ENCODE peak calls at places on chromosome 2, in nine cellular contexts. X is heart right ventricle; P is OCI-LY7; S is cardiac muscle cell; N is heart left ventricle; R is lower lobe of right lung; H is CD8-positive, alpha-beta memory T cell; Q is Karpas-422; T is effector memory CD4-positive, alpha-beta T cell. D is an unnamed sample.

GRCh38 chr2:69119104-69119503 is 106.1 kb downstream of the ANTXR1 start:
- DNase-seq in T (no peak), S (no peak), R (no peak), P (no peak), X (no peak), N (no peak), H (no peak), Q (no peak), D (no peak)

GRCh38 chr2:160387558-160388262 is 105.9 kb downstream of the RBMS1 start:
- DNase-seq in H (no peak), P (no peak), N (peak; percentile 78), Q (no peak), S (peak; percentile 38), R (no peak), T (no peak), X (peak; percentile 43), D (no peak)

GRCh38 chr2:98750593-98751282 is 19.8 kb upstream of the MGAT4A start:
- DNase-seq in X (no peak), N (no peak), R (no peak), T (no peak), P (no peak), S (no peak), H (no peak), Q (no peak), D (no peak)

GRCh38 chr2:164850235-164850634 is 8.6 kb upstream of the COBLL1 start:
- DNase-seq in H (no peak), R (no peak), S (no peak), T (no peak), N (no peak), Q (no peak), X (no peak), P (no peak), D (no peak)

GRCh38 chr2:13000644-13001375 is 284.1 kb downstream of the TRIB2 start:
- DNase-seq in Q (no peak), X (no peak), N (peak; percentile 65), H (no peak), T (no peak), R (no peak), P (no peak), S (no peak), D (no peak)

GRCh38 chr2:130162968-130163367 is 18.1 kb upstream of the CCDC74B start:
- DNase-seq in R (no peak), Q (no peak), H (no peak), T (no peak), N (no peak), X (no peak), S (no peak), P (no peak), D (no peak)

GRCh38 chr2:216298719-216299118 is 73.6 kb downstream of the MARCHF4 start:
- DNase-seq in H (no peak), N (no peak), P (no peak), S (no peak), X (no peak), T (no peak), Q (no peak), R (no peak), D (no peak)

GRCh38 chr2:217505303-217505702 is 497.5 kb downstream of the TNS1 start:
- DNase-seq in Q (no peak), P (no peak), X (no peak), N (no peak), T (no peak), S (no peak), R (no peak), H (no peak), D (no peak)

GRCh38 chr2:71576541-71576940 is 123.2 kb downstream of the DYSF start:
- DNase-seq in R (no peak), X (peak; percentile 51), Q (no peak), T (no peak), N (peak; percentile 41), S (no peak), P (no peak), H (no peak), D (no peak)

GRCh38 chr2:106011993-106012392 is 182.1 kb downstream of the UXS1 start:
- DNase-seq in T (no peak), R (no peak), N (no peak), H (no peak), S (no peak), X (no peak), P (no peak), Q (no peak), D (no peak)

GRCh38 chr2:207871506-207871905 is 101.8 kb upstream of the FZD5 start:
- DNase-seq in R (no peak), N (no peak), T (no peak), X (no peak), Q (no peak), S (no peak), H (no peak), P (no peak), D (no peak)

GRCh38 chr2:190929919-190930318 is 49.3 kb downstream of the GLS start:
- DNase-seq in N (no peak), R (no peak), T (no peak), S (no peak), H (no peak), Q (no peak), P (no peak), X (no peak), D (no peak)

GRCh38 chr2:204967199-204967995 is 422.1 kb downstream of the PARD3B start:
- DNase-seq in X (no peak), Q (no peak), P (no peak), S (no peak), N (no peak), H (peak; percentile 80), T (peak; percentile 28), R (no peak), D (no peak)

GRCh38 chr2:44943031-44943692 is 1.7 kb downstream of the SIX3 start:
- DNase-seq in R (no peak), S (no peak), P (no peak), N (no peak), X (no peak), T (no peak), H (no peak), Q (no peak), D (peak; percentile 38)

GRCh38 chr2:190359896-190360376 is 16.5 kb downstream of the INPP1 start:
- DNase-seq in N (peak; percentile 59), X (peak; percentile 46), Q (no peak), P (no peak), R (no peak), T (no peak), S (peak; percentile 29), H (peak; percentile 66), D (no peak)

GRCh38 chr2:16661536-16661935 is 4.1 kb downstream of the CYRIA start:
- DNase-seq in R (no peak), T (no peak), P (no peak), N (no peak), S (no peak), Q (no peak), H (no peak), X (no peak), D (no peak)

GRCh38 chr2:38106420-38107182 is 30.6 kb upstream of the CYP1B1 start:
- DNase-seq in N (no peak), S (peak; percentile 41), H (no peak), Q (no peak), R (no peak), T (no peak), X (no peak), P (no peak), D (no peak)

GRCh38 chr2:232888839-232889529 is 18.9 kb downstream of the SNORC start:
- DNase-seq in P (no peak), N (no peak), X (no peak), H (no peak), T (no peak), S (no peak), R (no peak), Q (no peak), D (no peak)

GRCh38 chr2:148259674-148260073 is 238.8 kb downstream of the MBD5 start:
- DNase-seq in S (no peak), R (no peak), Q (peak; percentile 37), T (no peak), P (peak; percentile 45), H (no peak), N (no peak), X (no peak), D (no peak)

GRCh38 chr2:47818777-47819176 is 35.8 kb downstream of the MSH6 start:
- DNase-seq in R (no peak), T (no peak), P (no peak), X (no peak), Q (no peak), H (no peak), N (no peak), S (no peak), D (no peak)
- H3K36me3 ChIP-seq in R (peaks cover 88% of the 10 kb centered on the region), T (peaks cover 62% of the 10 kb centered on the region), P (peaks cover 92% of the 10 kb centered on the region), X (no peaks in the 10 kb centered on the region), Q (peaks cover 46% of the 10 kb centered on the region), H (peaks cover 56% of the 10 kb centered on the region), N (peaks cover 60% of the 10 kb centered on the region), S (peaks cover 78% of the 10 kb centered on the region), D (peaks cover 73% of the 10 kb centered on the region)

GRCh38 chr2:53843595-53843994 is 16.2 kb downstream of the GPR75 start:
- DNase-seq in R (no peak), N (no peak), P (no peak), X (no peak), Q (no peak), S (no peak), H (no peak), T (no peak), D (no peak)
- H3K4me3 ChIP-seq in R (no peak overlapping the region), N (no peak overlapping the region), P (no peak overlapping the region), X (no peak overlapping the region), Q (no peak overlapping the region), S (no peak overlapping the region), H (no peak overlapping the region), T (no peak overlapping the region), D (no peak overlapping the region)

DNA sequence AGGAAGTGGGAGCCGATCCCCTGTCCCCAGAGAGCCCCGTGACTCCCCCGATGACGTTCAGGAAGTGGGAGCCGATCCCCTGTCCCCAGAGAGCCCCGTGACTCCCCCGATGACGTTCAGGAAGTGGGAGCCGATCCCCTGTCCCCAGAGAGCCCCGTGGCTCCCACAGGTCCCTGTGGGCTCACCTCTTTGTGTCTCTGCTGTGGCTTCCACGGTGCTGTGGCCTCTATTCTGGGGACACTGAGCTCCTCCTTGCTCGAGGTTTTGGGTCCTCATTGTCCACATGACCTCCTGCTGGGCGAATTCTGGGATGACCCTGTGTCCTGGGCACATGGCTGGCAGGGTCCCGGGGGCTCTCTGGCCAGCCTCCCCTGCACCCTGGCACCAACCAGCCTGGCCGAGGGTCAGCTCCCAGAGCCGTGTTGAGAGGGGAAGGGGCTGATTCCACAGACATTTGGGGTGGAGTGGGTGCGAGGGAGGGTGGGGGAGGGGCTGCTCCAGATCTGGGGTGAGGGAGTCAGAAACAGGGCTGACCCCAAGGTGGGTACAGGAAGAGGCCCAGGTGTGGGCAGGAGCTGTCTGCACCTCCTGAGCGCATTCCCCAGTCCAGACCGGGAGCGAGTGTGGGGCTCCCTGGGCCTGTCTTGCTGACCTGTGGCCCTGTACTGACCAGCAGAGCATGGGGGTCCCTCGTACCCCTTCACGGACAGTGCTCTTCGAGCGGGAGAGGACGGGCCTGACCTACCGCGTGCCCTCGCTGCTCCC is 5.0 kb downstream of the NEU4 start:
- DNase-seq in X (no peak), P (no peak), T (no peak), N (no peak), Q (no peak), S (no peak), H (peak; percentile 25), R (no peak), D (no peak)
- H3K4me1 ChIP-seq in X (peaks cover 39% of the 10 kb centered on the region), P (no peaks in the 10 kb centered on the region), T (peaks cover 13% of the 10 kb centered on the region), N (peaks cover 27% of the 10 kb centered on the region), Q (no peaks in the 10 kb centered on the region), S (no peaks in the 10 kb centered on the region), H (no peaks in the 10 kb centered on the region), R (peaks cover 8% of the 10 kb centered on the region), D (no peaks in the 10 kb centered on the region)

DNA sequence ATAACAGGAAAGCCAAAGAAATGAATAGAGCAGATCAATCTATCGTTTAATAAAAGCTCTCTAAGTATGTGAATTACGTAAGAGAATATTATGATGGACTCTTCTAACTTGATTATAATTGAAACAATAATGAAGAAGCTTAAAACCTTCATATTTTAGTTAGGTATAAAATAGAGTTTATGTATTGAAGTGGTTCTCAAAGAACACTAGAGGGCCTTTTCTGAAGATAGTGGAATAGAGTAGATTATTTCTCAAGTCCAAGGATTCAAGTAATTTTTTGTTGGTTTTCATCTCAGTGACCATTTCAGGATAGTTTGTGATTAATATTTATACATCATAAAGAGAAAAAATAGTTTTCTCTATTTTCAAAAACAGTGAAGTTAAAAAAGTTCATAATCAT is 97.7 kb downstream of the NBEAL1 start:
- DNase-seq in Q (no peak), R (no peak), T (no peak), H (no peak), P (no peak), S (no peak), N (no peak), X (no peak), D (no peak)
- H3K36me3 ChIP-seq in Q (peaks cover 3% of the 10 kb centered on the region), R (peaks cover 90% of the 10 kb centered on the region), T (no peaks in the 10 kb centered on the region), H (no peaks in the 10 kb centered on the region), P (no peaks in the 10 kb centered on the region), S (peaks cover 30% of the 10 kb centered on the region), N (peaks cover 74% of the 10 kb centered on the region), X (no peaks in the 10 kb centered on the region), D (peaks cover 74% of the 10 kb centered on the region)

D was measured in RWPE2.